ENCODE peak calls at places on chromosomes 6 and 20, in five cellular contexts. M is H1, K is stomach, W is heart left ventricle, E is A549. X is an unnamed sample.

GRCh38 chr20:10790013-10790412 is 116.2 kb upstream of the JAG1 start:
- DNase-seq in E (no peak), M (no peak), K (no peak), W (no peak), X (no peak)

GRCh38 chr20:25341716-25342680 is 48.6 kb downstream of the ABHD12 start:
- DNase-seq in E (no peak), W (no peak), K (no peak), M (no peak), X (no peak)

GRCh38 chr6:11616200-11616611 is 78.7 kb downstream of the TMEM170B start:
- DNase-seq in W (no peak), E (no peak), M (no peak), K (no peak), X (no peak)

GRCh38 chr6:84161190-84161589 is 66.3 kb downstream of the CEP162 start:
- DNase-seq in E (no peak), M (no peak), W (no peak), K (no peak), X (no peak)

GRCh38 chr6:36997811-36998722 is 7.4 kb upstream of the FGD2 start:
- DNase-seq in W (peak; percentile 51), E (no peak), K (peak; percentile 86), M (no peak), X (no peak)

GRCh38 chr6:1313755-1314503 is 2.0 kb downstream of the FOXQ1 start:
- DNase-seq in W (no peak), K (peak; percentile 75), E (no peak), M (peak; percentile 80), X (no peak)

GRCh38 chr6:80214436-80215022 is 108.1 kb downstream of the BCKDHB start:
- DNase-seq in M (no peak), E (peak; percentile 23), K (peak; percentile 30), W (no peak), X (no peak)

GRCh38 chr20:50680106-50680960 is 11.0 kb downstream of the RIPOR3 start:
- DNase-seq in E (no peak), M (no peak), K (peak; percentile 83), W (no peak), X (peak; percentile 71)

GRCh38 chr6:26611599-26611998 is 14.8 kb downstream of the ABT1 start:
- DNase-seq in M (no peak), K (no peak), W (no peak), E (no peak), X (no peak)

GRCh38 chr20:20711413-20711812 is 1.0 kb downstream of the RALGAPA2 start:
- DNase-seq in M (no peak), E (no peak), K (no peak), W (no peak), X (no peak)

GRCh38 chr6:115485400-115485799 is 575.3 kb downstream of the FRK start:
- DNase-seq in W (no peak), M (no peak), E (no peak), K (no peak), X (no peak)

GRCh38 chr20:4325548-4326187 is 310.3 kb upstream of the RNF24 start:
- DNase-seq in E (no peak), M (no peak), K (no peak), W (peak; percentile 26), X (peak; percentile 24)

GRCh38 chr20:4322499-4322898 is 307.1 kb upstream of the RNF24 start:
- DNase-seq in W (no peak), M (no peak), K (no peak), E (no peak), X (no peak)

GRCh38 chr20:4327956-4328355 is 312.6 kb upstream of the RNF24 start:
- DNase-seq in E (no peak), K (no peak), M (no peak), W (no peak), X (no peak)

GRCh38 chr20:4326194-4327065 is 311.1 kb upstream of the RNF24 start:
- DNase-seq in E (no peak), M (no peak), K (no peak), W (no peak), X (peak; percentile 21)

DNA sequence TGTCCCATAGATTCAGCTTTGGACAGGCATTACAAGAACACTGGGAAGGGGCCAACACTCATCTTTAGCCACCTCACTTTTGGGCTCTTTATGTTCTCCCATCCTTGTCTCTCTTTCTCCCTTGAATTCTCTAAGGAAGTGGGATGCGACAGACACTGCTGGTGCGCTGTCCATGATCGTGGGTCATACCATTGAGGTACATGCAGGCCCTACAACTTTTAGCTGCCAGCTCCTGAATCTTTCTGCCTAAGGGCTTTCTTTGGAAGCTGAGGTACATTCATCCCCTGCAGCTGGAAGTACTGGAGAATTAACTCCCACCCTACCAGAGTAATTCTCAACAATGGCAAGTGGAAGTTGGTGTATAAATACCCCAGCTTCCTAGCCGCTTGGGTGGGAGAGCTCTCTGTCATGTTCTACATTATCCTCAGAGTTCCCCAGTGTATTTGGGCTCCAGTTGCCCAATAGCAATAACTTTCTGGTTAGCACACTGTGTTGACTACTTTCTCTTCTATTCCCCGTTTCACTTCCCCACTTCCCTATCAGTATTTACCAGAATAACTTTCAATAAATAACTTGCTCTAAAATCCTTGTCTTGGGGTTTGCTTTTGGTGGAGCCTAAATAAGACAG is 309.4 kb upstream of the RNF24 start:
- DNase-seq in W (no peak), E (no peak), K (no peak), M (no peak), X (no peak)
- TF ChIP-seq CTCF in W (no peak), E (no peak), K (no peak), M (no peak), X (no peak)

GRCh38 chr6:34809914-34810882 is 18.3 kb downstream of the BLTP3A start:
- DNase-seq in W (no peak), K (no peak), E (no peak), M (no peak), X (no peak)
- TF ChIP-seq POLR2A in W (no peak), K (no peak), E (no peak), M (no peak), X (no peak)

GRCh38 chr6:20024979-20025378 is 187.3 kb downstream of the MBOAT1 start:
- DNase-seq in M (no peak), W (no peak), E (no peak), K (no peak), X (no peak)
- TF ChIP-seq CTCF in M (no peak), W (no peak), E (no peak), K (no peak), X (no peak)

GRCh38 chr6:105806486-105806920 is 279.6 kb upstream of the PRDM1 start:
- DNase-seq in W (no peak), K (no peak), M (no peak), E (no peak), X (no peak)

GRCh38 chr6:105810922-105811482 is 275.1 kb upstream of the PRDM1 start:
- DNase-seq in K (no peak), W (no peak), M (no peak), E (no peak), X (no peak)

GRCh38 chr6:105807905-105808304 is 278.2 kb upstream of the PRDM1 start:
- DNase-seq in K (no peak), E (no peak), W (no peak), M (no peak), X (no peak)

GRCh38 chr6:105808571-105808970 is 277.6 kb upstream of the PRDM1 start:
- DNase-seq in K (no peak), W (no peak), M (no peak), E (no peak), X (no peak)

DNA sequence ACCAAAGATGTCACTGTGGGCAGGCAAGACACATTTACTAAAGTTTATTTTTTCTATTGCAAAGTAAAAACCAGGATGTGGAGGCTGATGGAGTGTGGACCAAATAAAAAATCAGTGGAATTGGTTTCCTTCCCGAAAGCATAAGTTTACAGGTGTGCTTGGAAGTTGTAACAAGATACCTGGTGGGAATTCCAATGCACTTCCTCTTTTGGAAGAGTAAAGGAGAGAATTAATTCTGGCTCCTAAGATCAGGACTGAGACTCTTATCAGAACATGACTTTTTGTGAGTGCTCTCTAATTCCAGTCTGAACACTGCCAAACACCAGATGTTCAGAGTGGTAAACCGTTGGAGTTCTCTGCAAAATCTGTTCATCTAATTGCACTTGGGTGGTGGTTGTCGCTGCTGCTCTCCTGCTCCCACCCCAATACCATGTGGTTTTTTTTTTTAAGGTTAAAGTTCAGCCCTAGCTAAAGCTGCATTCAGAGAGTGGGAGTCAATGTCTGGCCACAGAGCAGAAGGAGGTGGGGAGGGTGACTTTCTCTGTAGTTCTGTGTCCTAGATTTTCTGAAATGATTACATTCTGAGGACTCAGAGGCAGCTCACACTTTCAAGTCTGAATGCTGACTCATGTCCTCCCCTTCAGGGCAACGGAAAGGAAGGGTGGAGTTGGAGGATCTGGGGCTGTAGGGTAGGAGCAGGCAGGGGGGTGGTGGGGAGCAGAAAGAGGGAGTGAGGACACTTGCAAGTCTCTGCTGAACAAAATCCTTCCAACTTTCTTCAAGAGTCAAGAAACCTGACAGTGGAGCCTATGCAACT is 275.8 kb upstream of the PRDM1 start:
- DNase-seq in M (no peak), K (no peak), E (peak; percentile 9), W (peak; percentile 42), X (peak; percentile 20)
- TF ChIP-seq POLR2A in M (no peak), K (no peak), E (no peak), W (no peak), X (no peak)

DNA sequence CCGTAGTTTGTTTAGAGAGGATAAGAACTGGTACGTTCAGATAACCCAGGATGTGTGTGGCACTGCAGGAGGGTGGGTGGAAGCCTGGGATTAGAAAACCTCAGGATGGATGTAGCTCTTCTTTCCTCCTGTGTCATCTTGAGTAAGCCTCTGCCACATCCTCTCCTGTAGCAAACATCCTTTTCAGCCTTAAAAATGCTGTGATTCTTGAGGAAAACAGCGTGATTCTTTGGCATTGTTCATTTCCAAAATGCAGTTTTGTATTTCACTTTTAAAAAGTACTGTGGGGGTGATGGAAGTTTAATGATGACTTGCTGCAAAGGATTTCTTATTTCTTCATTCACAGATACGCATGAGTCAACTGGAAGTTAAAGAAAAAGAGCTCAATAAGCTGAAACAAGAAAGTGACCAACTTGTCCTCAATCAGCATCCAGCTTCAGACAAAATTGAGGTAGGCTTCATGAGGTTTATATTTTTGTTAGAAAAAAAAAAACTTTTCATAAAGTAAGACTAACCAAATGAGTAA is 23.9 kb upstream of the SNRNP48 start:
- DNase-seq in E (no peak), K (no peak), W (no peak), M (no peak), X (no peak)
- TF ChIP-seq CTCF in E (no peak), K (no peak), W (no peak), M (no peak), X (no peak)